ENCODE peak calls at places on chromosomes 7 and 10, in eight cellular contexts. C is LoVo; P is activated gamma-delta T cell treated with anti-CD3 and anti-CD28 coated beads, Interleukin-2, amount 50 U/mL, for 16 hours; L is NCI-H460; J is Peyer's patch; S is NCI-H1105; Z is hypothalamus; M is stimulated activated CD4-positive, alpha-beta T cell treated with anti-CD3 and anti-CD28 coated beads, TNF-alpha, amount 100 ng/mL, for 24 hours. X is an unnamed sample.
A peak's percentile ranks its signal among the peaks of the same experiment; 100 is the strongest.

GRCh38 chr10:13924020-13924725 is 337.4 kb downstream of the PRPF18 start:
- DNase-seq in C (no peak), P (no peak), L (no peak), J (no peak), S (no peak), Z (no peak), M (no peak), X (no peak)

GRCh38 chr7:44697136-44698045 is 51.3 kb upstream of the ZMIZ2 start:
- DNase-seq in C (no peak), P (no peak), L (no peak), J (no peak), S (no peak), Z (no peak), M (no peak), X (no peak)

GRCh38 chr10:72066318-72067284 is 21.8 kb downstream of the SPOCK2 start:
- DNase-seq in C (no peak), P (no peak), L (no peak), J (no peak), S (no peak), Z (no peak), M (no peak), X (no peak)

GRCh38 chr7:140623995-140624902 is 16.4 kb downstream of the DENND2A start:
- DNase-seq in C (no peak), P (no peak), L (no peak), J (no peak), S (no peak), Z (no peak), M (no peak), X (peak; percentile 55)

GRCh38 chr7:133293390-133294110 is 40.7 kb downstream of the EXOC4 start:
- DNase-seq in C (no peak), P (no peak), L (no peak), J (no peak), S (peak; percentile 20), Z (no peak), M (no peak), X (no peak)

GRCh38 chr10:11165591-11166543 is 148.2 kb downstream of the CELF2 start:
- DNase-seq in C (no peak), P (peak; percentile 54), L (no peak), J (peak; percentile 91), S (no peak), Z (peak; percentile 35), M (no peak), X (no peak)

GRCh38 chr7:30252885-30253795 is 31.3 kb upstream of the ZNRF2 start:
- DNase-seq in C (peak; percentile 34), P (no peak), L (no peak), J (no peak), S (peak; percentile 26), Z (peak; percentile 7), M (no peak), X (no peak)

GRCh38 chr10:126638542-126638941 is 32.0 kb downstream of the C10orf90 start:
- DNase-seq in C (no peak), P (no peak), L (no peak), J (no peak), S (no peak), Z (no peak), M (no peak), X (no peak)

GRCh38 chr10:133307776-133308430 is 769 bp downstream of the TUBGCP2 start:
- DNase-seq in C (peak; percentile 80), P (peak; percentile 72), L (peak; percentile 59), J (peak; percentile 96), S (peak; percentile 26), Z (no peak), M (peak; percentile 62), X (peak; percentile 82)

GRCh38 chr10:43140414-43140813 is 2.2 kb downstream of the CSGALNACT2 start:
- DNase-seq in C (no peak), P (no peak), L (peak; percentile 33), J (no peak), S (no peak), Z (no peak), M (no peak), X (no peak)

GRCh38 chr10:21372651-21373410 is 152.7 kb downstream of the SKIDA1 start:
- DNase-seq in C (peak; percentile 80), P (no peak), L (peak; percentile 75), J (peak; percentile 60), S (no peak), Z (no peak), M (no peak), X (no peak)

GRCh38 chr10:69696073-69696731 is 66.2 kb downstream of the FAM241B start:
- DNase-seq in C (peak; percentile 66), P (no peak), L (peak; percentile 54), J (peak; percentile 49), S (no peak), Z (no peak), M (no peak), X (peak; percentile 61)

GRCh38 chr7:34208878-34209621 is 303.7 kb downstream of the BMPER start:
- DNase-seq in C (no peak), P (no peak), L (no peak), J (no peak), S (no peak), Z (no peak), M (no peak), X (no peak)

GRCh38 chr7:130883928-130884327 is 149.9 kb upstream of the KLF14 start:
- DNase-seq in C (no peak), P (no peak), L (no peak), J (no peak), S (no peak), Z (no peak), M (no peak), X (no peak)

GRCh38 chr7:19369806-19370205 is 224.6 kb upstream of the FERD3L start:
- DNase-seq in C (no peak), P (no peak), L (no peak), J (no peak), S (no peak), Z (no peak), M (no peak), X (no peak)

GRCh38 chr7:64882341-64883112 is 20.5 kb upstream of the ZNF273 start:
- DNase-seq in C (no peak), P (no peak), L (no peak), J (peak; percentile 50), S (no peak), Z (peak; percentile 48), M (no peak), X (no peak)

GRCh38 chr10:5268743-5269142 is 72.1 kb downstream of the AKR1C4 start:
- DNase-seq in C (no peak), P (no peak), L (no peak), J (no peak), S (no peak), Z (no peak), M (no peak), X (no peak)

GRCh38 chr10:62794306-62794705 is 10.2 kb upstream of the ADO start:
- DNase-seq in C (no peak), P (no peak), L (no peak), J (no peak), S (no peak), Z (no peak), M (no peak), X (no peak)

GRCh38 chr10:4352566-4352961 is 473.4 kb upstream of the AKR1E2 start:
- DNase-seq in C (no peak), P (no peak), L (no peak), J (no peak), S (no peak), Z (no peak), M (no peak), X (no peak)

GRCh38 chr7:26520483-26520882 is 228.8 kb downstream of the SNX10 start:
- DNase-seq in C (no peak), P (no peak), L (no peak), J (no peak), S (no peak), Z (no peak), M (no peak), X (no peak)

GRCh38 chr7:105246195-105247078 is 142.3 kb downstream of the SRPK2 start:
- DNase-seq in C (no peak), P (no peak), L (no peak), J (no peak), S (no peak), Z (no peak), M (no peak), X (no peak)

GRCh38 chr7:74093671-74094223 is 10.1 kb downstream of the LIMK1 start:
- DNase-seq in C (no peak), P (no peak), L (no peak), J (no peak), S (no peak), Z (no peak), M (no peak), X (no peak)

GRCh38 chr10:4843525-4844180 is 17.6 kb downstream of the AKR1E2 start:
- DNase-seq in C (no peak), P (no peak), L (no peak), J (no peak), S (no peak), Z (no peak), M (no peak), X (no peak)

GRCh38 chr10:129754211-129755050 is 209.6 kb downstream of the EBF3 start:
- DNase-seq in C (no peak), P (no peak), L (no peak), J (peak; percentile 36), S (no peak), Z (no peak), M (no peak), X (no peak)

GRCh38 chr7:42876182-42877068 is 35.4 kb downstream of the C7orf25 start:
- DNase-seq in C (peak; percentile 69), P (no peak), L (peak; percentile 67), J (peak; percentile 76), S (no peak), Z (no peak), M (peak; percentile 48), X (no peak)

GRCh38 chr10:12088919-12089318 is 20.2 kb downstream of the DHTKD1 start:
- DNase-seq in C (no peak), P (no peak), L (no peak), J (no peak), S (no peak), Z (no peak), M (no peak), X (no peak)

GRCh38 chr10:102152545-102152890 is 329 bp downstream of the NOLC1 start:
- DNase-seq in C (peak; percentile 12), P (peak; percentile 31), L (no peak), J (no peak), S (no peak), Z (no peak), M (peak; percentile 18), X (no peak)

GRCh38 chr10:99870051-99870730 is 87.8 kb downstream of the ABCC2 start:
- DNase-seq in C (no peak), P (no peak), L (no peak), J (no peak), S (no peak), Z (no peak), M (peak; percentile 24), X (no peak)

GRCh38 chr7:39616138-39616537 is 7.2 kb upstream of the RALA start:
- DNase-seq in C (no peak), P (no peak), L (no peak), J (no peak), S (no peak), Z (no peak), M (no peak), X (no peak)

GRCh38 chr10:75197906-75198305 is 12.7 kb upstream of the VDAC2 start:
- DNase-seq in C (no peak), P (no peak), L (no peak), J (peak; percentile 29), S (no peak), Z (no peak), M (no peak), X (no peak)

GRCh38 chr10:16843252-16843870 is 26.1 kb upstream of the RSU1 start:
- DNase-seq in C (peak; percentile 76), P (no peak), L (peak; percentile 70), J (no peak), S (peak; percentile 19), Z (no peak), M (no peak), X (no peak)

GRCh38 chr10:131115321-131115720 is 196.2 kb downstream of the TCERG1L start:
- DNase-seq in C (no peak), P (no peak), L (no peak), J (no peak), S (no peak), Z (no peak), M (no peak), X (no peak)

GRCh38 chr7:126605553-126605952 is 647.2 kb downstream of the GRM8 start:
- DNase-seq in C (no peak), P (no peak), L (no peak), J (no peak), S (peak; percentile 7), Z (no peak), M (no peak), X (no peak)